ENCODE peak calls at places on chromosomes 12 and 14, in four cellular contexts. P is stomach, T is tibial nerve, F is breast epithelium. J is an unnamed sample. For H3K4me1, the result is how much of the 10 kb centered on the place peaks cover.

GRCh38 chr12:119803391-119803791 is 73.7 kb downstream of the CIT start:
- DNase-seq in T (peak), P (no peak), F (no peak), J (no peak)

GRCh38 chr12:98814254-98814653 is 169.2 kb downstream of the APAF1 start:
- DNase-seq in F (no peak), P (no peak), T (no peak), J (no peak)

GRCh38 chr14:100592461-100592871 is 5.2 kb upstream of the BEGAIN start:
- DNase-seq in P (no peak), T (no peak), F (no peak), J (no peak)

GRCh38 chr12:68001486-68002466 is 12.5 kb downstream of the IFNG-AS1 start:
- DNase-seq in F (no peak), P (no peak), T (no peak), J (no peak)

GRCh38 chr14:66603945-66604344 is 96.0 kb downstream of the GPHN start:
- DNase-seq in P (no peak), T (no peak), F (no peak), J (no peak)

GRCh38 chr14:75427482-75428229 is at the start of gene JDP2:
- DNase-seq in T (peak), F (peak), P (peak), J (peak)

GRCh38 chr12:122356192-122356635 is 66.3 kb downstream of the CLIP1 start:
- DNase-seq in P (peak), F (no peak), T (peak), J (no peak)

GRCh38 chr12:88925370-88925915 is 345.2 kb upstream of the KITLG start:
- DNase-seq in P (no peak), F (no peak), T (no peak), J (no peak)

GRCh38 chr12:72295744-72296143 is 23.6 kb downstream of the TRHDE start:
- DNase-seq in T (no peak), F (no peak), P (no peak), J (no peak)

DNA sequence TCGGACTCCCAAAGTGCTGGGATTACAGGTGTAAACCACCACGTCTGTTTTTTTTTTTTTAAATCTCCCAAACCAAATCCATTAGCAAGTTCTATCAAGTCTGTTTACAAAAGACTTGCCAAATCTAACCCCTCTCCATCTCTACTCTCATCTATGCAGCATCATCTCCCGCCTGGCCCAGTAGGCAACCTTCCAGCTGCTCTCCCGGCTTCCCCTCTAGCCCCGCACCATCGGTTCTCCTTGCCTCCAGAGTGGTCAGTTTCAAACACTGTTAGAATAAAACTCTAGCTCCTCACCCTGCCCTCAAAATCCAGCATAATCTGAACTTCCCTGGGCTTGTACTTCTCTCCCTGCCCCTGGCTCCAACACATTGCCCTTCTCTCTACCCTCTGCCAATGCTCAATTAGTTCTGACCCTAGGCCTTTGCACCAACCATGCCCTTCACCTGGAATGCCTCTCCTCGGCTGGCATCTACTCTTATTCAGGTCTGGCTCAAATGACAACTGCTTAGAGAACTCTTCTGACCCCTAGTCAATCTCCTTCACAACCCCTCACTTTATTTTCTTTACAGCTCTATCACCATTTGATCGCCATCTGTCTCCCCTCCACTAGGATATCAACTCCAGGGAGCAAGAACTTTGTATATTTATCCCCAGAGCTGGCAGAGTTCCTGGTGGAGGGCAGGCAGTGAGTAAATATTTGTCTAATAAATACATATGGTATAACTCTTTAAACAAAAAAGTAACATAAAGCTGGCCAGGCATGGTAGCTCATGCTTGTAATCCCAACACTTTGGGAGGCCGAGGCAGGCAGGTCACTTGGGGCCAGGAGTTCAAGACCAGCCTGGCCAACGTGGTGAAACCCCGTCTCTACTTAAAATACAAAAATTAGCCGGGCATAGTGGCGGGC is 4.9 kb downstream of the WSB2 start:
- DNase-seq in P (peak), T (no peak), F (no peak), J (no peak)
- H3K4me3 ChIP-seq in P (no peak), T (no peak), F (no peak), J (no peak)

GRCh38 chr14:63435204-63435603 is 108.0 kb downstream of the PPP2R5E start:
- DNase-seq in F (no peak), T (no peak), P (no peak), J (no peak)
- H3K4me1 ChIP-seq in F (under half), T (half or more), P (half or more), J (under half)

GRCh38 chr12:6070472-6071257 is 53.8 kb downstream of the VWF start:
- DNase-seq in F (no peak), P (no peak), T (no peak), J (no peak)

GRCh38 chr12:6069452-6070093 is 54.9 kb downstream of the VWF start:
- DNase-seq in P (no peak), F (no peak), T (peak), J (no peak)

GRCh38 chr12:6074394-6074793 is 50.1 kb downstream of the VWF start:
- DNase-seq in P (no peak), F (no peak), T (no peak), J (no peak)

GRCh38 chr12:6073426-6073825 is 51.0 kb downstream of the VWF start:
- DNase-seq in F (no peak), P (no peak), T (no peak), J (no peak)

GRCh38 chr12:6072302-6072752 is 52.1 kb downstream of the VWF start:
- DNase-seq in F (no peak), T (no peak), P (no peak), J (no peak)
- TF ChIP-seq CTCF in F (no peak), T (no peak), P (no peak), J (no peak)

GRCh38 chr14:51180577-51180976 is 59.5 kb upstream of the TMX1 start:
- DNase-seq in F (no peak), P (no peak), T (no peak), J (no peak)
- H3K4me3 ChIP-seq in F (no peak), P (no peak), T (no peak), J (no peak)

DNA sequence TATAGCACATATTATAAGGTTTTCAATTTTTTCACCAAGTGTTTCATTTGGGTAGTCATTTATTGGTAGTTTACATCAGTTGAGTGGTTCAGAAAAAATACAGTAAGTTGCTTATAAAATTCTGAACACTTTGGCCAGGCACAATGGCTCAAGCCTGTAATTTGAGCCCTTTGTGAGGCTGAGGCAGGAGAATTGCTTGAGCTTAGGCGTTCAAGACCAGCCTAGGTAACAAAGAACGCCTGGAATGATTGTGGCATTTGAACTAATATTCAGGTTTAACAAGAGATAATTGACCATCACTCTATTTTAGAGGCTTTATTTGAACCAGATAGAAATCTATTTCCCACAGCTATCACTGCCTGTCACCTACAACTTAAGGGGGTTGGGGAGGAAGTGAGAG is 22.7 kb downstream of the HIF1A start:
- DNase-seq in F (no peak), P (no peak), T (no peak), J (no peak)
- H3K4me1 ChIP-seq in F (under half), P (half or more), T (under half), J (under half)

GRCh38 chr12:64610660-64611429 is 550 bp downstream of the RASSF3 start:
- DNase-seq in F (no peak), P (peak), T (peak), J (peak)
- TF ChIP-seq CTCF in F (no peak), P (no peak), T (no peak), J (no peak)

GRCh38 chr12:54053625-54054441 is at the start of gene HOXC4:
- DNase-seq in P (peak), T (no peak), F (no peak), J (no peak)
- H3K4me3 ChIP-seq in P (peak), T (peak), F (peak), J (peak)

GRCh38 chr14:91410781-91411536 is 6.7 kb downstream of the CCDC88C start:
- DNase-seq in T (no peak), F (no peak), P (no peak), J (no peak)

GRCh38 chr14:91415794-91416743 is 1.6 kb downstream of the CCDC88C start:
- DNase-seq in P (peak), F (no peak), T (no peak), J (no peak)

GRCh38 chr14:91412939-91413338 is 4.7 kb downstream of the CCDC88C start:
- DNase-seq in F (no peak), P (no peak), T (no peak), J (no peak)

GRCh38 chr14:91414475-91415342 is 2.9 kb downstream of the CCDC88C start:
- DNase-seq in F (no peak), T (no peak), P (no peak), J (no peak)

DNA sequence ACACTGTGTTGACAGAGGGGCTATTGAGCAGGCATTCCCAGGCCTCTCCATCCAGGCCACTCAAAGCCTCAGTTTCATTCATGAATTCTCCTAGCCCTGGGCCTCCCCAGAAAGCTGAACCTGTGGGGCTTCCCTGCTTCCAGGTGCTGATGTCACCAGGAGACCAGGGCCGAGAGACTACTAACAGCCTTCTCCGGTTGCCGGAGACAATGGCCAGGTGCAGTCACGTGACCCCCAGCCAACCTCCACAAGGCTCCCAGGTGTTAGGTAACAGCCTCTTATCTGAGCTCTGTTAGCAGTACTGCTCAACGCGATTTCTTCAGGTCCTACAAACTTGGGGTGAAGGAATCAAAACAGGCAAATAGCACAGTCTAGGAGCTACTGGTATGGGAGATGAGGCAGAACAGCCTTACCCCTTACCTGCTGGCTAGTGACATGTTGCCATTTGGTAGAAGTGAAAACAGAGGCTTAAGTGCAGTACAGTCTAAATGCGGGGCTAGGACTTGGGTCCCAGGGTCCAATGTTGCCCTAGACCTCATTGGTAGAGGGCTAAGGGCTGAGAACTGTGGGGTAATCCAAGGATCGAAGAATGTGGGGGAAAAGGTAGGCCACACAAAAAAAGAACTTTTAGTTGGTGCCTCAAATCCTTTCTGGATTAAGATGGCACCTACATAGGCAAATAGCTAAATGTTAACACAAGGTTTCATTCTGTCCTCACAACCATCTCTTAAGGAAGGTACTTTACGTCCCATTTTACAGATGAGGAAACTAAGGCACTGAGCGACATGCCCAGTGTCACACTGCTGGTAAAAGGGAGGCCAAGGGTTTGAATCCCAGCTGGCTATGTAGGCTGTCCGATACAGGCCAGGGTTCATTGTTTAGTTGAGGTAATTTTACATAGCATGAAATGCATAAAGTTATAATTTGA is 3.8 kb downstream of the CCDC88C start:
- DNase-seq in P (peak), T (no peak), F (no peak), J (no peak)
- H3K4me1 ChIP-seq in P (half or more), T (under half), F (under half), J (under half)